ENCODE peak calls at places on chromosome 1, in four cellular contexts. O, W, J and R are unnamed samples.

GRCh38 chr1:18326171-18326950 is 154.4 kb upstream of the KLHDC7A start:
- DNase-seq in O (no peak), W (no peak), J (no peak), R (no peak)

GRCh38 chr1:110292327-110292741 is 46.8 kb upstream of the RBM15 start:
- DNase-seq in O (no peak), W (no peak), J (no peak), R (peak; percentile 51)

GRCh38 chr1:237300642-237301041 is 258.7 kb downstream of the RYR2 start:
- DNase-seq in O (no peak), W (no peak), J (no peak), R (no peak)

GRCh38 chr1:173870252-173871075 is 2.3 kb downstream of the ZBTB37 start:
- DNase-seq in O (no peak), W (no peak), J (peak; percentile 55), R (no peak)

GRCh38 chr1:223216482-223217205 is 73.6 kb upstream of the TLR5 start:
- DNase-seq in O (no peak), W (no peak), J (no peak), R (no peak)

GRCh38 chr1:211735208-211736170 is 60.1 kb upstream of the NEK2 start:
- DNase-seq in O (peak; percentile 86), W (no peak), J (peak; percentile 90), R (peak; percentile 95)

GRCh38 chr1:228457017-228457395 is 30.2 kb upstream of the RNF187 start:
- DNase-seq in O (no peak), W (no peak), J (no peak), R (no peak)

GRCh38 chr1:67097305-67097704 is 37.5 kb downstream of the C1orf141 start:
- DNase-seq in O (no peak), W (no peak), J (no peak), R (no peak)

GRCh38 chr1:154819628-154820590 is 50.2 kb downstream of the KCNN3 start:
- DNase-seq in O (no peak), W (no peak), J (no peak), R (peak; percentile 34)

GRCh38 chr1:61190476-61191067 is 108.2 kb downstream of the NFIA start:
- DNase-seq in O (no peak), W (no peak), J (no peak), R (no peak)

GRCh38 chr1:197330213-197330612 is 62.2 kb downstream of the CRB1 start:
- DNase-seq in O (no peak), W (no peak), J (no peak), R (no peak)

GRCh38 chr1:108897865-108898720 is 21.3 kb downstream of the GPSM2 start:
- DNase-seq in O (peak; percentile 73), W (no peak), J (no peak), R (peak; percentile 57)

GRCh38 chr1:223010552-223011229 is 132.4 kb downstream of the TLR5 start:
- DNase-seq in O (peak; percentile 32), W (no peak), J (no peak), R (no peak)

GRCh38 chr1:205998457-205999241 is 4.5 kb downstream of the RAB7B start:
- DNase-seq in O (no peak), W (peak; percentile 35), J (peak; percentile 39), R (no peak)

GRCh38 chr1:101820080-101820479 is 176.6 kb downstream of the OLFM3 start:
- DNase-seq in O (peak; percentile 13), W (no peak), J (no peak), R (no peak)

GRCh38 chr1:13723810-13724209 is 23.8 kb downstream of the PRDM2 start:
- DNase-seq in O (no peak), W (no peak), J (no peak), R (no peak)

GRCh38 chr1:192826791-192827477 is 18.1 kb downstream of the RGS2 start:
- DNase-seq in O (peak; percentile 48), W (no peak), J (no peak), R (peak; percentile 68)

GRCh38 chr1:222241410-222241809 is 306.5 kb downstream of the HHIPL2 start:
- DNase-seq in O (no peak), W (no peak), J (no peak), R (no peak)